ENCODE peak calls at places on chromosomes 13 and 19, in nine cellular contexts. One of them, this sample, is unnamed.

GRCh38 chr13:111914241-111915103 is 152.5 kb upstream of the SOX1 start:
- DNase-seq in H1: no peak
- DNase-seq in keratinocyte: no peak
- DNase-seq in GM06990: no peak
- DNase-seq in bronchial epithelial cell: no peak
- DNase-seq in neural crest cell: no peak
- DNase-seq in tibial artery: no peak
- DNase-seq in RWPE2: no peak
- DNase-seq in esophagus squamous epithelium: no peak
- DNase-seq in this sample: no peak

GRCh38 chr19:3125900-3126524 is 9.8 kb upstream of the GNA15 start:
- DNase-seq in tibial artery: no peak
- DNase-seq in bronchial epithelial cell: peak; percentile 38
- DNase-seq in RWPE2: no peak
- DNase-seq in neural crest cell: peak; percentile 70
- DNase-seq in H1: peak; percentile 85
- DNase-seq in GM06990: peak; percentile 81
- DNase-seq in esophagus squamous epithelium: no peak
- DNase-seq in keratinocyte: no peak
- DNase-seq in this sample: peak; percentile 62

GRCh38 chr13:80109313-80109712 is 231.6 kb downstream of the SPRY2 start:
- DNase-seq in tibial artery: no peak
- DNase-seq in GM06990: no peak
- DNase-seq in bronchial epithelial cell: peak; percentile 20
- DNase-seq in RWPE2: no peak
- DNase-seq in H1: no peak
- DNase-seq in keratinocyte: no peak
- DNase-seq in neural crest cell: no peak
- DNase-seq in esophagus squamous epithelium: no peak
- DNase-seq in this sample: no peak

GRCh38 chr19:14764401-14764800 is 14.0 kb downstream of the ADGRE2 start:
- DNase-seq in GM06990: no peak
- DNase-seq in H1: no peak
- DNase-seq in neural crest cell: no peak
- DNase-seq in keratinocyte: no peak
- DNase-seq in esophagus squamous epithelium: no peak
- DNase-seq in RWPE2: peak; percentile 29
- DNase-seq in tibial artery: no peak
- DNase-seq in bronchial epithelial cell: no peak
- DNase-seq in this sample: no peak

GRCh38 chr13:49240017-49240416 is 7.7 kb upstream of the CDADC1 start:
- DNase-seq in neural crest cell: no peak
- DNase-seq in GM06990: no peak
- DNase-seq in tibial artery: no peak
- DNase-seq in keratinocyte: no peak
- DNase-seq in bronchial epithelial cell: peak; percentile 50
- DNase-seq in RWPE2: no peak
- DNase-seq in H1: no peak
- DNase-seq in esophagus squamous epithelium: no peak
- DNase-seq in this sample: no peak

GRCh38 chr19:16285769-16286564 is 38.7 kb upstream of the KLF2 start:
- DNase-seq in RWPE2: no peak
- DNase-seq in neural crest cell: no peak
- DNase-seq in bronchial epithelial cell: peak; percentile 5
- DNase-seq in keratinocyte: no peak
- DNase-seq in tibial artery: peak; percentile 34
- DNase-seq in esophagus squamous epithelium: no peak
- DNase-seq in GM06990: no peak
- DNase-seq in H1: no peak
- DNase-seq in this sample: no peak

GRCh38 chr13:30673669-30674521 is 56.2 kb downstream of the USPL1 start:
- DNase-seq in neural crest cell: peak; percentile 90
- DNase-seq in bronchial epithelial cell: peak; percentile 74
- DNase-seq in keratinocyte: peak; percentile 49
- DNase-seq in esophagus squamous epithelium: peak; percentile 42
- DNase-seq in H1: peak; percentile 49
- DNase-seq in tibial artery: peak; percentile 89
- DNase-seq in RWPE2: peak; percentile 80
- DNase-seq in GM06990: peak; percentile 95
- DNase-seq in this sample: no peak

GRCh38 chr13:40933508-40933907 is 85.6 kb downstream of the ELF1 start:
- DNase-seq in GM06990: peak; percentile 50
- DNase-seq in H1: no peak
- DNase-seq in bronchial epithelial cell: no peak
- DNase-seq in RWPE2: no peak
- DNase-seq in esophagus squamous epithelium: no peak
- DNase-seq in tibial artery: no peak
- DNase-seq in neural crest cell: no peak
- DNase-seq in keratinocyte: no peak
- DNase-seq in this sample: no peak

GRCh38 chr13:111179908-111180756 is 65.0 kb downstream of the ARHGEF7 start:
- DNase-seq in keratinocyte: no peak
- DNase-seq in tibial artery: no peak
- DNase-seq in RWPE2: no peak
- DNase-seq in GM06990: no peak
- DNase-seq in neural crest cell: no peak
- DNase-seq in bronchial epithelial cell: no peak
- DNase-seq in H1: no peak
- DNase-seq in esophagus squamous epithelium: no peak
- DNase-seq in this sample: no peak

GRCh38 chr13:106348032-106348431 is 187.4 kb downstream of the EFNB2 start:
- DNase-seq in keratinocyte: peak; percentile 88
- DNase-seq in bronchial epithelial cell: peak; percentile 90
- DNase-seq in neural crest cell: no peak
- DNase-seq in RWPE2: no peak
- DNase-seq in tibial artery: no peak
- DNase-seq in GM06990: no peak
- DNase-seq in esophagus squamous epithelium: no peak
- DNase-seq in H1: no peak
- DNase-seq in this sample: no peak

GRCh38 chr13:101661839-101662238 is 209.4 kb downstream of the ITGBL1 start:
- DNase-seq in tibial artery: no peak
- DNase-seq in RWPE2: no peak
- DNase-seq in bronchial epithelial cell: no peak
- DNase-seq in H1: no peak
- DNase-seq in keratinocyte: no peak
- DNase-seq in esophagus squamous epithelium: no peak
- DNase-seq in GM06990: no peak
- DNase-seq in neural crest cell: no peak
- DNase-seq in this sample: no peak

GRCh38 chr13:106573855-106574254 is 5.9 kb upstream of the ARGLU1 start:
- DNase-seq in bronchial epithelial cell: peak; percentile 40
- DNase-seq in H1: no peak
- DNase-seq in RWPE2: no peak
- DNase-seq in GM06990: no peak
- DNase-seq in keratinocyte: no peak
- DNase-seq in esophagus squamous epithelium: no peak
- DNase-seq in neural crest cell: no peak
- DNase-seq in tibial artery: peak; percentile 62
- DNase-seq in this sample: no peak

GRCh38 chr19:46471116-46471733 is at the start of gene PNMA8A:
- DNase-seq in tibial artery: peak; percentile 80
- DNase-seq in RWPE2: no peak
- DNase-seq in keratinocyte: no peak
- DNase-seq in esophagus squamous epithelium: no peak
- DNase-seq in H1: peak; percentile 74
- DNase-seq in neural crest cell: peak; percentile 82
- DNase-seq in GM06990: no peak
- DNase-seq in bronchial epithelial cell: no peak
- DNase-seq in this sample: peak; percentile 95

GRCh38 chr13:32141462-32141861 is 109.9 kb downstream of the FRY start:
- DNase-seq in keratinocyte: no peak
- DNase-seq in bronchial epithelial cell: no peak
- DNase-seq in RWPE2: no peak
- DNase-seq in H1: no peak
- DNase-seq in esophagus squamous epithelium: no peak
- DNase-seq in tibial artery: no peak
- DNase-seq in neural crest cell: no peak
- DNase-seq in GM06990: no peak
- DNase-seq in this sample: no peak

GRCh38 chr13:49148405-49148804 is 71.7 kb upstream of the MLNR start:
- DNase-seq in GM06990: no peak
- DNase-seq in tibial artery: no peak
- DNase-seq in esophagus squamous epithelium: no peak
- DNase-seq in bronchial epithelial cell: no peak
- DNase-seq in neural crest cell: no peak
- DNase-seq in H1: no peak
- DNase-seq in RWPE2: no peak
- DNase-seq in keratinocyte: no peak
- DNase-seq in this sample: no peak

GRCh38 chr19:8585057-8585893 is 8.0 kb upstream of the MYO1F start:
- DNase-seq in tibial artery: no peak
- DNase-seq in neural crest cell: no peak
- DNase-seq in esophagus squamous epithelium: no peak
- DNase-seq in keratinocyte: no peak
- DNase-seq in bronchial epithelial cell: no peak
- DNase-seq in RWPE2: no peak
- DNase-seq in GM06990: no peak
- DNase-seq in H1: no peak
- DNase-seq in this sample: no peak

GRCh38 chr13:41546372-41547252 is 89.3 kb downstream of the RGCC start:
- DNase-seq in bronchial epithelial cell: peak; percentile 87
- DNase-seq in GM06990: no peak
- DNase-seq in RWPE2: no peak
- DNase-seq in neural crest cell: no peak
- DNase-seq in H1: no peak
- DNase-seq in keratinocyte: peak; percentile 36
- DNase-seq in tibial artery: no peak
- DNase-seq in esophagus squamous epithelium: no peak
- DNase-seq in this sample: no peak

GRCh38 chr19:56834564-56835375 is 5.8 kb downstream of the PEG3 start:
- DNase-seq in H1: no peak
- DNase-seq in neural crest cell: no peak
- DNase-seq in GM06990: no peak
- DNase-seq in keratinocyte: no peak
- DNase-seq in bronchial epithelial cell: no peak
- DNase-seq in esophagus squamous epithelium: no peak
- DNase-seq in tibial artery: no peak
- DNase-seq in RWPE2: no peak
- DNase-seq in this sample: no peak

DNA sequence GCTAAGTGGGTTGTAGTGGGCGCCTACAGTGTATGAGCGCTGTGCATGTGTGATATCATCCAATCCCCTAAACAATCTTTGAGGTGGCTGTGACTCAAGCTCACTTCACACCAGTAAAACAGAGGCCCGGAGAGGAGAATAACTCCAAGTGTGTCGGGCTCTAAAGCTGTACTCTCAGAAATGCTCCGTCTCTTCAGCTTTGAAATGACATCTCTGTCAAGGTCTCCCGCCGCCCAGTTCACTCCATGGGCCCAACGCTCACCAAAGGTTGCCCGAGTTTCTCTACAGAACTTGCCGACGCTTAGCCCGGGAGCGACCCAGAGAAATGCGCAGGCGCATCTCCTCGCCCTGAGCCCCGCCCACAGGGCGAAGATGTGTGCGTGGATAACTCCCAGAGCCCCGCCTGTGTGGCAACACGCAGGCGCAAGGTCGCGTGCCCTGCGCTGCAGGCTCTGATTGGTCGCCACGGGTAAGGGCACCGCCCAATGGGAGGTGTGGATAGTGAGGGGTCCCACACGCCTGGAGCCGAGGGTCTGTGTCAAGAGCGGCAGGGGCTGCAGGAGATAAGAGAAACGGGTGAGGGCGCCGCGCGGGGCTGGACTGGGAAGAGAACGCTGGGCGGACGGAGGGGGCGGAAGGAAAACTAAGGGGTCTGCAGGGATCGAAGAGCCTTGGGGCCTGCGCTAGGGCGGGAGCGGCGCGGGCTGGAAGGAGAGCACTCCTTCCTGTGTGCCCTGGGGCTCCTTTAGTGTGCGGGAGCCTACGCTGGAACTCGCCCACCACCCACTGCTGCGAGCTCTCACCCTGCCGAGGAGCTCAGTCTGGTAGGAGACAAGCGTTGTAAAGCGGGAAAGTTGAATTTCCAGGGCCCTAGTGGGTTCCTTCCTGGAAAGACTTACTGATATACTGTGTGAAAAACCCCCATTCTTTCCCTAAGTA is at the start of gene ZNF526:
- DNase-seq in RWPE2: peak; percentile 97
- DNase-seq in GM06990: peak; percentile 98
- DNase-seq in keratinocyte: peak; percentile 94
- DNase-seq in neural crest cell: peak; percentile 96
- DNase-seq in bronchial epithelial cell: peak; percentile 93
- DNase-seq in H1: peak; percentile 97
- DNase-seq in esophagus squamous epithelium: peak; percentile 81
- DNase-seq in tibial artery: peak; percentile 98
- DNase-seq in this sample: peak; percentile 99
- TF ChIP-seq CTCF in RWPE2: no peak
- TF ChIP-seq CTCF in GM06990: no peak
- TF ChIP-seq CTCF in keratinocyte: no peak
- TF ChIP-seq CTCF in neural crest cell: no peak
- TF ChIP-seq CTCF in bronchial epithelial cell: no peak
- TF ChIP-seq CTCF in H1: no peak
- TF ChIP-seq CTCF in esophagus squamous epithelium: no peak
- TF ChIP-seq CTCF in tibial artery: no peak
- TF ChIP-seq CTCF in this sample: no peak

GRCh38 chr19:18603255-18603957 is 3.2 kb downstream of the CRLF1 start:
- DNase-seq in bronchial epithelial cell: no peak
- DNase-seq in H1: no peak
- DNase-seq in RWPE2: peak; percentile 54
- DNase-seq in esophagus squamous epithelium: no peak
- DNase-seq in neural crest cell: no peak
- DNase-seq in GM06990: no peak
- DNase-seq in tibial artery: no peak
- DNase-seq in keratinocyte: no peak
- DNase-seq in this sample: no peak
- TF ChIP-seq CTCF in bronchial epithelial cell: no peak
- TF ChIP-seq CTCF in H1: peak; percentile 45
- TF ChIP-seq CTCF in RWPE2: no peak
- TF ChIP-seq CTCF in esophagus squamous epithelium: no peak
- TF ChIP-seq CTCF in neural crest cell: peak; percentile 43
- TF ChIP-seq CTCF in GM06990: peak; percentile 29
- TF ChIP-seq CTCF in tibial artery: peak; percentile 28
- TF ChIP-seq CTCF in keratinocyte: no peak
- TF ChIP-seq CTCF in this sample: peak; percentile 49

DNA sequence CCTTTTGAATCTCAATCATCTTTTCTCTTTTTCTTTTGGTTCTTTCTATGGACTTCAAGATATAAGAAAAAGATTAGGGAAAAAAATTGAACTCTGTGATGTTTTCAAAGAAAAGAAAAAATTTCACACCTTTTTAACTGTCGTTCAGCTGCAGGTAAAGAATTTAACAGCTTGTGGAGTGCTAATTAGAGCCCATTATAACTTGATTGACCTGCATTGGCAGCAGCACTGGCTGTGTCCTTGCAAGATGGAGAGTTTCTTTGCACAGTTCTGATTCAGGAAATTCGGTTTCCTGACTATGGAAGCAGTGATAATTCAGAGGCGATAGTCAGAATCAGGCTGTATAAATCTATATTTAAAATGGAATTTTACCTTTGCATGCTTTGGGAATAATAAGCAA is 183.2 kb upstream of the DACH1 start:
- DNase-seq in GM06990: no peak
- DNase-seq in bronchial epithelial cell: no peak
- DNase-seq in H1: no peak
- DNase-seq in esophagus squamous epithelium: no peak
- DNase-seq in RWPE2: no peak
- DNase-seq in keratinocyte: no peak
- DNase-seq in neural crest cell: no peak
- DNase-seq in tibial artery: no peak
- DNase-seq in this sample: no peak
- TF ChIP-seq CTCF in GM06990: no peak
- TF ChIP-seq CTCF in bronchial epithelial cell: no peak
- TF ChIP-seq CTCF in H1: no peak
- TF ChIP-seq CTCF in esophagus squamous epithelium: no peak
- TF ChIP-seq CTCF in RWPE2: no peak
- TF ChIP-seq CTCF in keratinocyte: no peak
- TF ChIP-seq CTCF in neural crest cell: no peak
- TF ChIP-seq CTCF in tibial artery: no peak
- TF ChIP-seq CTCF in this sample: no peak

GRCh38 chr13:46374710-46375109 is 12.3 kb downstream of the RUBCNL start:
- DNase-seq in neural crest cell: no peak
- DNase-seq in GM06990: no peak
- DNase-seq in H1: no peak
- DNase-seq in esophagus squamous epithelium: no peak
- DNase-seq in tibial artery: no peak
- DNase-seq in keratinocyte: no peak
- DNase-seq in bronchial epithelial cell: no peak
- DNase-seq in RWPE2: no peak
- DNase-seq in this sample: no peak
- TF ChIP-seq CTCF in neural crest cell: no peak
- TF ChIP-seq CTCF in GM06990: no peak
- TF ChIP-seq CTCF in H1: no peak
- TF ChIP-seq CTCF in esophagus squamous epithelium: no peak
- TF ChIP-seq CTCF in tibial artery: no peak
- TF ChIP-seq CTCF in keratinocyte: no peak
- TF ChIP-seq CTCF in bronchial epithelial cell: no peak
- TF ChIP-seq CTCF in RWPE2: no peak
- TF ChIP-seq CTCF in this sample: no peak

This sample was measured in chondrocyte.